ENCODE peak calls at places on chromosomes 11 and 22, in four cellular contexts. O is psoas muscle, A is GM12878, S is Peyer's patch. U is an unnamed sample.

GRCh38 chr11:99424313-99425084 is 403.8 kb downstream of the CNTN5 start:
- DNase-seq in O (peak; percentile 56), A (no peak), S (no peak), U (no peak)

GRCh38 chr22:36197601-36198146 is 3.9 kb downstream of the APOL4 start:
- DNase-seq in O (no peak), A (no peak), S (no peak), U (no peak)

GRCh38 chr11:112612283-112612849 is 348.9 kb upstream of the NCAM1 start:
- DNase-seq in O (no peak), A (no peak), S (no peak), U (no peak)

GRCh38 chr11:69320326-69320725 is 26.4 kb downstream of the MYEOV start:
- DNase-seq in O (no peak), A (no peak), S (no peak), U (no peak)

GRCh38 chr11:23457641-23458040 is 597.4 kb upstream of the CCDC179 start:
- DNase-seq in O (no peak), A (no peak), S (no peak), U (no peak)

GRCh38 chr11:65169164-65169641 is 830 bp upstream of the SPDYC start:
- DNase-seq in O (no peak), A (no peak), S (no peak), U (no peak)

GRCh38 chr22:46008291-46008690 is 31.3 kb upstream of the WNT7B start:
- DNase-seq in O (peak; percentile 23), A (no peak), S (no peak), U (no peak)

GRCh38 chr11:121119444-121119843 is 18.4 kb downstream of the TECTA start:
- DNase-seq in O (no peak), A (no peak), S (no peak), U (no peak)

GRCh38 chr22:44358723-44359440 is 46.1 kb upstream of the SHISAL1 start:
- DNase-seq in O (no peak), A (no peak), S (no peak), U (peak; percentile 29)

GRCh38 chr11:35675901-35676610 is 13.5 kb downstream of the TRIM44 start:
- DNase-seq in O (no peak), A (no peak), S (no peak), U (no peak)

GRCh38 chr11:57244911-57245310 is 7.9 kb upstream of the APLNR start:
- DNase-seq in O (no peak), A (no peak), S (no peak), U (no peak)

GRCh38 chr11:57240757-57241156 is 3.7 kb upstream of the APLNR start:
- DNase-seq in O (no peak), A (no peak), S (no peak), U (no peak)

GRCh38 chr11:57239348-57239747 is 2.3 kb upstream of the APLNR start:
- DNase-seq in O (no peak), A (no peak), S (no peak), U (no peak)

GRCh38 chr11:57240007-57240406 is 3.0 kb upstream of the APLNR start:
- DNase-seq in O (no peak), A (no peak), S (no peak), U (no peak)

DNA sequence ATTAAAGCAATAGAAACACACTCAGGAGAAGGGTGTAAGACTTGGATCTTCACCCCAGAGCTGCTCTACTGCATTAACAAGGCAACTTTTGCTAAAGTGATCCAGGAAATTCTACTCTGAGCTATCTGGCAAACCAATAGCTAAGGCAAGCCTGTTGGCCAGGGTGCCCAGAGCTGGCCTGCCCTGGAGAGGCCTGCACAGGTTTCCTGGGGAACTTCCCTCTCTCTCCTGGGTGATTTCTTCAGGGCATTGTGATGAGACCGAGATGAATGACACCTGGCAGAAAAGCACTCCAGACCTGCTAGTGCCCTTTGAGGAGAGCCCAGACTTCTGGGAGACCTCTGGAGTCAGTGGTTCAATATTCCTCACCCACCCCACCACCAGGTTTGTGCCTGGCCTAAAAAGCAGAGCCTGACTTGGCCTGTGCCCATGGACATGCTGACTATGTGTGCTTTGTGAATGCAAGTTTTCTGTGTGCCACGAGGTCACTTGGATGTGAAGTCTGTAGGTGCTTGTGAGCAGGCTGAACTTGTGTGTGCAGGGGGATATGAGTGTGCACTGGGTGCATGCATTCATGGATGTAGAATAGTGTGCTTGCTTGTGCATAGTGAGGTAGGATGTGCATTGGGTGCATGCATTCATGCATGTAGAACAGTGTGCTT is 4.4 kb upstream of the APLNR start:
- DNase-seq in O (no peak), A (no peak), S (no peak), U (no peak)
- H3K27ac ChIP-seq in O (no peak overlapping the region), A (no peak overlapping the region), S (no peak overlapping the region), U (no peak overlapping the region)

GRCh38 chr11:2098691-2099522 is 40.3 kb downstream of the IGF2 start:
- DNase-seq in O (no peak), A (no peak), S (no peak), U (peak; percentile 41)

GRCh38 chr11:2100361-2101170 is 38.6 kb downstream of the IGF2 start:
- DNase-seq in O (peak; percentile 7), A (no peak), S (no peak), U (peak; percentile 59)

GRCh38 chr11:2097998-2098690 is 41.0 kb downstream of the IGF2 start:
- DNase-seq in O (no peak), A (no peak), S (no peak), U (peak; percentile 24)

GRCh38 chr11:2101171-2101675 is 38.0 kb downstream of the IGF2 start:
- DNase-seq in O (no peak), A (no peak), S (no peak), U (peak; percentile 32)

DNA sequence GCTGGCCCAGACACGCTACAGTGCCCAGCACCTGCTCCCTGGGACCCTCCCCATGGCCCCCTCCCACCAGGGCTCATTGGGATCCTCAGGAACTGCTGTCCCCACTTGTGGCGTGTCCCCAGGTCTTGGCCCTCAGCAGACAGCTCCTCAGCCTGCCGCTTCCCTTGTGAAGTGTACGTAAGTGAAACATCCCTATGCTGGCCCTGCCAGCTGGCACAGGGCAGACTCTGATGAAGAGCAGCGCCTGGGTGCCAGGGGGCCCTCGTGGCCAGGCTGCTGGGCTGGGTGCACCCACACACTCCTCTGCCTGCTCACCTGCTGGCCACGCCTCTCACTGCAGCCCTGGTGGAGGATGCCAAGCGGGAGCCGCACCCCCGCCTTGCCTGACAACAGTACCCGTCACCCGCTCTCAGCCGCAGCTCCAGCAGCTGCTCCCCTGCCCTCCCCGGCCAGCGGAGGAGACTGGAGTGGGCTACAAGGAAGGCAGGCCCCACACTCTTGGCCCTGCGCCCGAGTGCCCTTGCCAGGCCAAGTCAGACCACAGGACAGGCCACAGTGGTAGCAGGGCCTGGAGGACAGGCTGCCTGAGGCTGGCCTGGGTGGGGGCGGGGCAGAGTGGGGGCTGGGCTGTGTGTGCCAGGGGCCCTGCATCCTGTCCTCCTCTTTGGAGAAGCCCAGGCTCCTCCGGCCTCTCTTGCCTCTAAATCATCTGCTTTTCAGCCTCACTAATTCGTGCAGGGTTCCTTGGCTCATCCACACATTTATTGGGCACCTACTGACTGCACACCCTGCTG is 39.5 kb downstream of the IGF2 start:
- DNase-seq in O (peak; percentile 16), A (no peak), S (no peak), U (peak; percentile 71)
- TF ChIP-seq CTCF in O (no peak), A (no peak), S (no peak), U (no peak)

GRCh38 chr22:43126506-43127165 is 16.1 kb downstream of the BIK start:
- DNase-seq in O (no peak), A (no peak), S (no peak), U (no peak)

GRCh38 chr22:43129426-43130425 is 13.5 kb downstream of the MCAT start:
- DNase-seq in O (no peak), A (no peak), S (no peak), U (no peak)

GRCh38 chr22:43128116-43128515 is 15.1 kb downstream of the MCAT start:
- DNase-seq in O (no peak), A (no peak), S (no peak), U (no peak)

GRCh38 chr22:43127166-43127908 is 15.9 kb downstream of the MCAT start:
- DNase-seq in O (no peak), A (no peak), S (no peak), U (no peak)

DNA sequence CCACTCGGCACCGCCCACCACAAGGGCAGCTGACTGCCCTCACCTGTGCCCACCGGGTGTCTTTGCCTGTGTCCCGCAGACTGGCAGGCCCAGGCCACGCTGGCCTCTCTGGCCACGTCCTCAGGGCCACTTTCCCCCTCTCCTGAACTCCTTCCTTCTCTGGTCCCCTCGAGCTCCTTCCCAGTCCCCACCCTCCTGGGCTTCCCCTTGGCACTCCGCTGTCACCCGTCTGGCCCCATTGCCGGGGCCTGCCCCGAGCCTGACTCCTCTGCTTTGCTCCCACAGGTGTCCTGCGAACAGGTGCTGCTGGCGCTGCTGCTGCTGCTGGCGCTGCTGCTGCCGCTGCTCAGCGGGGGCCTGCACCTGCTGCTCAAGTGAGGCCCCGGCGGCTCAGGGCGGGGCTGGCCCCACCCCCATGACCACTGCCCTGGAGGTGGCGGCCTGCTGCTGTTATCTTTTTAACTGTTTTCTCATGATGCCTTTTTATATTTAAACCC is 14.2 kb downstream of the MCAT start:
- DNase-seq in O (no peak), A (no peak), S (peak; percentile 29), U (no peak)
- H3K27ac ChIP-seq in O (no peak overlapping the region), A (no peak overlapping the region), S (peak overlapping the region; percentile 50), U (no peak overlapping the region)

GRCh38 chr22:19765477-19766234 is 5.1 kb downstream of the TBX1 start:
- DNase-seq in O (no peak), A (no peak), S (no peak), U (no peak)

GRCh38 chr22:19767427-19768380 is 7.1 kb downstream of the TBX1 start:
- DNase-seq in O (peak; percentile 49), A (no peak), S (no peak), U (no peak)

GRCh38 chr22:19764636-19765476 is 4.3 kb downstream of the TBX1 start:
- DNase-seq in O (no peak), A (no peak), S (no peak), U (no peak)

GRCh38 chr22:19766235-19766505 is 5.6 kb downstream of the TBX1 start:
- DNase-seq in O (no peak), A (no peak), S (no peak), U (no peak)

DNA sequence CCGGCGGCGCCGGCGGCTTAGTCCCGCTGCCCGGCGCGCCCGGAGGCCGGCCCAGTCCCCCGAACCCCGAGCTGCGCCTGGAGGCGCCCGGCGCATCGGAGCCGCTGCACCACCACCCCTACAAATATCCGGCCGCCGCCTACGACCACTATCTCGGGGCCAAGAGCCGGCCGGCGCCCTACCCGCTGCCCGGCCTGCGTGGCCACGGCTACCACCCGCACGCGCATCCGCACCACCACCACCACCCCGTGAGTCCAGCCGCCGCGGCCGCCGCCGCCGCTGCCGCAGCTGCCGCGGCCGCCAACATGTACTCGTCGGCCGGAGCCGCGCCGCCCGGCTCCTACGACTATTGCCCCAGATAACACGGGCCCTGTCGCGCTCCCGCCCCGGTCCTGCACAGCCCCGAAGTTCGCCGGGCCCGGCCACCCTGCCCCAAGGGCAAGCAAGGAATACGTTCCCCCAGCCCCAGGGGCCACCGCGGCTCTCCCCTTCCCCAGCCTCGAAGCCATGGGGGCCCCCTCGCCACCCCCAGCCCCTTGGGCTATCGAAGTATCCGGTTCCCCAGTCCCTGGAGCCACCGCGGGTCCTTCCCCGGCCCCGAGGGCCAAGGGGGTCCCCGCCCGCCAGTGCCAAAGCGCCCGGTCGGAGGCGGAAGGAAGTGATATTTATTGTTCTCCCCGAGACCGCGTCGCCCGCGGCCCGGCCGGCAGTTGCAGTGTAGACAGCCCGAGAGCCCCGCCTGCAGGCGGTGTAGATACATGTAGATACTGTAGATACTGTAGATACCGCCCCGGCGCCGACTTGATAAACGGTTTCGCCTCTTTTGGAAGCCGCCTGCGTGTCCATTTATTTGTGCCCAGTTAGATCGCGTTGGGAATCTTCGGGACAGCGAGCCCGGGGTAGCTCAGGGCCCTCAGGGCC is 6.2 kb downstream of the TBX1 start:
- DNase-seq in O (peak; percentile 50), A (no peak), S (peak; percentile 47), U (peak; percentile 81)
- TF ChIP-seq CTCF in O (no peak), A (peak; percentile 21), S (peak; percentile 29), U (peak; percentile 25)

U was measured in lower lobe of right lung.